ENCODE peak calls at places on chromosomes 12 and 14, in ten cellular contexts. One of them, this sample, is unnamed.

GRCh38 chr12:117395766-117396165 is 34.3 kb upstream of the NOS1 start:
- DNase-seq in GM20000: no peak
- DNase-seq in lung: no peak
- DNase-seq in cardiac muscle cell: no peak
- DNase-seq in fibroblast of mammary gland: no peak
- DNase-seq in mucosa of descending colon: no peak
- DNase-seq in foreskin keratinocyte: no peak
- DNase-seq in GM10248: no peak
- DNase-seq in testis: no peak
- DNase-seq in left ventricle myocardium inferior: no peak
- DNase-seq in this sample: no peak

GRCh38 chr12:109192358-109192757 is 76.0 kb downstream of the ACACB start:
- DNase-seq in GM20000: no peak
- DNase-seq in lung: no peak
- DNase-seq in cardiac muscle cell: no peak
- DNase-seq in fibroblast of mammary gland: peak
- DNase-seq in mucosa of descending colon: no peak
- DNase-seq in foreskin keratinocyte: peak
- DNase-seq in GM10248: no peak
- DNase-seq in testis: no peak
- DNase-seq in left ventricle myocardium inferior: no peak
- DNase-seq in this sample: peak

GRCh38 chr14:101178184-101179072 is 274.9 kb upstream of the RTL1 start:
- DNase-seq in GM20000: no peak
- DNase-seq in lung: no peak
- DNase-seq in cardiac muscle cell: no peak
- DNase-seq in fibroblast of mammary gland: no peak
- DNase-seq in mucosa of descending colon: no peak
- DNase-seq in foreskin keratinocyte: no peak
- DNase-seq in GM10248: no peak
- DNase-seq in testis: no peak
- DNase-seq in left ventricle myocardium inferior: no peak
- DNase-seq in this sample: no peak

GRCh38 chr12:131941116-131941986 is 8.4 kb upstream of the EP400 start:
- DNase-seq in GM20000: no peak
- DNase-seq in lung: no peak
- DNase-seq in cardiac muscle cell: no peak
- DNase-seq in fibroblast of mammary gland: no peak
- DNase-seq in mucosa of descending colon: no peak
- DNase-seq in foreskin keratinocyte: no peak
- DNase-seq in GM10248: no peak
- DNase-seq in testis: no peak
- DNase-seq in left ventricle myocardium inferior: no peak
- DNase-seq in this sample: no peak

GRCh38 chr12:5808956-5809355 is 136.1 kb downstream of the ANO2 start:
- DNase-seq in GM20000: no peak
- DNase-seq in lung: no peak
- DNase-seq in cardiac muscle cell: no peak
- DNase-seq in fibroblast of mammary gland: peak
- DNase-seq in mucosa of descending colon: no peak
- DNase-seq in foreskin keratinocyte: no peak
- DNase-seq in GM10248: no peak
- DNase-seq in testis: no peak
- DNase-seq in left ventricle myocardium inferior: no peak
- DNase-seq in this sample: peak

GRCh38 chr12:70812124-70812523 is 108.4 kb downstream of the PTPRR start:
- DNase-seq in GM20000: no peak
- DNase-seq in lung: no peak
- DNase-seq in cardiac muscle cell: no peak
- DNase-seq in fibroblast of mammary gland: no peak
- DNase-seq in mucosa of descending colon: no peak
- DNase-seq in foreskin keratinocyte: no peak
- DNase-seq in GM10248: no peak
- DNase-seq in testis: no peak
- DNase-seq in left ventricle myocardium inferior: no peak
- DNase-seq in this sample: no peak

GRCh38 chr12:58961906-58962305 is 41.6 kb upstream of the LRIG3 start:
- DNase-seq in GM20000: no peak
- DNase-seq in lung: no peak
- DNase-seq in cardiac muscle cell: no peak
- DNase-seq in fibroblast of mammary gland: no peak
- DNase-seq in mucosa of descending colon: no peak
- DNase-seq in foreskin keratinocyte: no peak
- DNase-seq in GM10248: no peak
- DNase-seq in testis: no peak
- DNase-seq in left ventricle myocardium inferior: no peak
- DNase-seq in this sample: no peak

GRCh38 chr12:66823857-66824570 is 145.1 kb upstream of the GRIP1 start:
- DNase-seq in GM20000: no peak
- DNase-seq in lung: no peak
- DNase-seq in cardiac muscle cell: peak
- DNase-seq in fibroblast of mammary gland: no peak
- DNase-seq in mucosa of descending colon: no peak
- DNase-seq in foreskin keratinocyte: peak
- DNase-seq in GM10248: no peak
- DNase-seq in testis: no peak
- DNase-seq in left ventricle myocardium inferior: no peak
- DNase-seq in this sample: no peak

GRCh38 chr12:4230526-4230925 is 43.0 kb upstream of the CCND2 start:
- DNase-seq in GM20000: no peak
- DNase-seq in lung: peak
- DNase-seq in cardiac muscle cell: no peak
- DNase-seq in fibroblast of mammary gland: no peak
- DNase-seq in mucosa of descending colon: no peak
- DNase-seq in foreskin keratinocyte: no peak
- DNase-seq in GM10248: no peak
- DNase-seq in testis: no peak
- DNase-seq in left ventricle myocardium inferior: no peak
- DNase-seq in this sample: no peak

GRCh38 chr14:90421001-90421580 is 24.3 kb downstream of the CALM1 start:
- DNase-seq in GM20000: no peak
- DNase-seq in lung: no peak
- DNase-seq in cardiac muscle cell: no peak
- DNase-seq in fibroblast of mammary gland: no peak
- DNase-seq in mucosa of descending colon: no peak
- DNase-seq in foreskin keratinocyte: no peak
- DNase-seq in GM10248: no peak
- DNase-seq in testis: no peak
- DNase-seq in left ventricle myocardium inferior: no peak
- DNase-seq in this sample: no peak

GRCh38 chr12:113479578-113480335 is 8.1 kb upstream of the LHX5 start:
- DNase-seq in GM20000: peak
- DNase-seq in lung: no peak
- DNase-seq in cardiac muscle cell: peak
- DNase-seq in fibroblast of mammary gland: peak
- DNase-seq in mucosa of descending colon: no peak
- DNase-seq in foreskin keratinocyte: no peak
- DNase-seq in GM10248: peak
- DNase-seq in testis: peak
- DNase-seq in left ventricle myocardium inferior: peak
- DNase-seq in this sample: peak

GRCh38 chr14:103014466-103015319 is 42.7 kb downstream of the CDC42BPB start:
- DNase-seq in GM20000: no peak
- DNase-seq in lung: no peak
- DNase-seq in cardiac muscle cell: no peak
- DNase-seq in fibroblast of mammary gland: peak
- DNase-seq in mucosa of descending colon: no peak
- DNase-seq in foreskin keratinocyte: no peak
- DNase-seq in GM10248: no peak
- DNase-seq in testis: no peak
- DNase-seq in left ventricle myocardium inferior: no peak
- DNase-seq in this sample: peak

GRCh38 chr12:121800694-121801600 is 2.9 kb upstream of the SETD1B start:
- DNase-seq in GM20000: peak
- DNase-seq in lung: peak
- DNase-seq in cardiac muscle cell: peak
- DNase-seq in fibroblast of mammary gland: peak
- DNase-seq in mucosa of descending colon: peak
- DNase-seq in foreskin keratinocyte: no peak
- DNase-seq in GM10248: peak
- DNase-seq in testis: peak
- DNase-seq in left ventricle myocardium inferior: peak
- DNase-seq in this sample: peak

GRCh38 chr12:107057071-107057834 is 36.1 kb downstream of the CRY1 start:
- DNase-seq in GM20000: no peak
- DNase-seq in lung: no peak
- DNase-seq in cardiac muscle cell: no peak
- DNase-seq in fibroblast of mammary gland: peak
- DNase-seq in mucosa of descending colon: no peak
- DNase-seq in foreskin keratinocyte: peak
- DNase-seq in GM10248: no peak
- DNase-seq in testis: no peak
- DNase-seq in left ventricle myocardium inferior: no peak
- DNase-seq in this sample: peak

GRCh38 chr14:52923902-52924575 is 26.8 kb downstream of the FERMT2 start:
- DNase-seq in GM20000: no peak
- DNase-seq in lung: no peak
- DNase-seq in cardiac muscle cell: no peak
- DNase-seq in fibroblast of mammary gland: no peak
- DNase-seq in mucosa of descending colon: no peak
- DNase-seq in foreskin keratinocyte: no peak
- DNase-seq in GM10248: no peak
- DNase-seq in testis: no peak
- DNase-seq in left ventricle myocardium inferior: no peak
- DNase-seq in this sample: no peak

GRCh38 chr12:2666411-2666810 is 128.4 kb upstream of the FKBP4 start:
- DNase-seq in GM20000: no peak
- DNase-seq in lung: no peak
- DNase-seq in cardiac muscle cell: no peak
- DNase-seq in fibroblast of mammary gland: no peak
- DNase-seq in mucosa of descending colon: no peak
- DNase-seq in foreskin keratinocyte: no peak
- DNase-seq in GM10248: no peak
- DNase-seq in testis: no peak
- DNase-seq in left ventricle myocardium inferior: no peak
- DNase-seq in this sample: no peak

GRCh38 chr12:43113153-43113552 is 438.9 kb downstream of the ADAMTS20 start:
- DNase-seq in GM20000: no peak
- DNase-seq in lung: no peak
- DNase-seq in cardiac muscle cell: peak
- DNase-seq in fibroblast of mammary gland: peak
- DNase-seq in mucosa of descending colon: no peak
- DNase-seq in foreskin keratinocyte: no peak
- DNase-seq in GM10248: no peak
- DNase-seq in testis: no peak
- DNase-seq in left ventricle myocardium inferior: no peak
- DNase-seq in this sample: peak

GRCh38 chr14:86541969-86542368 is 1012.0 kb downstream of the FLRT2 start:
- DNase-seq in GM20000: no peak
- DNase-seq in lung: no peak
- DNase-seq in cardiac muscle cell: peak
- DNase-seq in fibroblast of mammary gland: no peak
- DNase-seq in mucosa of descending colon: no peak
- DNase-seq in foreskin keratinocyte: no peak
- DNase-seq in GM10248: no peak
- DNase-seq in testis: no peak
- DNase-seq in left ventricle myocardium inferior: no peak
- DNase-seq in this sample: no peak

GRCh38 chr12:124684971-124685688 is 117.7 kb upstream of the NCOR2 start:
- DNase-seq in GM20000: no peak
- DNase-seq in lung: no peak
- DNase-seq in cardiac muscle cell: no peak
- DNase-seq in fibroblast of mammary gland: peak
- DNase-seq in mucosa of descending colon: no peak
- DNase-seq in foreskin keratinocyte: no peak
- DNase-seq in GM10248: no peak
- DNase-seq in testis: peak
- DNase-seq in left ventricle myocardium inferior: no peak
- DNase-seq in this sample: peak

GRCh38 chr14:62117010-62117717 is 354.9 kb downstream of the SNAPC1 start:
- DNase-seq in GM20000: peak
- DNase-seq in lung: peak
- DNase-seq in cardiac muscle cell: peak
- DNase-seq in fibroblast of mammary gland: peak
- DNase-seq in mucosa of descending colon: peak
- DNase-seq in foreskin keratinocyte: no peak
- DNase-seq in GM10248: peak
- DNase-seq in testis: peak
- DNase-seq in left ventricle myocardium inferior: peak
- DNase-seq in this sample: peak

GRCh38 chr12:48794870-48795269 is 6.0 kb upstream of the ADCY6 start:
- DNase-seq in GM20000: no peak
- DNase-seq in lung: no peak
- DNase-seq in cardiac muscle cell: no peak
- DNase-seq in fibroblast of mammary gland: no peak
- DNase-seq in mucosa of descending colon: no peak
- DNase-seq in foreskin keratinocyte: peak
- DNase-seq in GM10248: no peak
- DNase-seq in testis: no peak
- DNase-seq in left ventricle myocardium inferior: no peak
- DNase-seq in this sample: no peak

GRCh38 chr12:53688134-53688533 is 12.3 kb upstream of the ATP5MC2 start:
- DNase-seq in GM20000: no peak
- DNase-seq in lung: no peak
- DNase-seq in cardiac muscle cell: no peak
- DNase-seq in fibroblast of mammary gland: no peak
- DNase-seq in mucosa of descending colon: no peak
- DNase-seq in foreskin keratinocyte: no peak
- DNase-seq in GM10248: no peak
- DNase-seq in testis: no peak
- DNase-seq in left ventricle myocardium inferior: no peak
- DNase-seq in this sample: no peak
- TF ChIP-seq CTCF in GM20000: no peak
- TF ChIP-seq CTCF in lung: no peak
- TF ChIP-seq CTCF in cardiac muscle cell: no peak
- TF ChIP-seq CTCF in fibroblast of mammary gland: no peak
- TF ChIP-seq CTCF in mucosa of descending colon: no peak
- TF ChIP-seq CTCF in foreskin keratinocyte: no peak
- TF ChIP-seq CTCF in GM10248: no peak
- TF ChIP-seq CTCF in testis: no peak
- TF ChIP-seq CTCF in left ventricle myocardium inferior: no peak
- TF ChIP-seq CTCF in this sample: no peak

GRCh38 chr14:105499256-105500035 is 8.4 kb downstream of the TEDC1 start:
- DNase-seq in GM20000: no peak
- DNase-seq in lung: no peak
- DNase-seq in cardiac muscle cell: no peak
- DNase-seq in fibroblast of mammary gland: no peak
- DNase-seq in mucosa of descending colon: peak
- DNase-seq in foreskin keratinocyte: peak
- DNase-seq in GM10248: no peak
- DNase-seq in testis: peak
- DNase-seq in left ventricle myocardium inferior: no peak
- DNase-seq in this sample: no peak
- TF ChIP-seq CTCF in GM20000: no peak
- TF ChIP-seq CTCF in lung: no peak
- TF ChIP-seq CTCF in cardiac muscle cell: no peak
- TF ChIP-seq CTCF in fibroblast of mammary gland: no peak
- TF ChIP-seq CTCF in mucosa of descending colon: no peak
- TF ChIP-seq CTCF in foreskin keratinocyte: no peak
- TF ChIP-seq CTCF in GM10248: no peak
- TF ChIP-seq CTCF in testis: no peak
- TF ChIP-seq CTCF in left ventricle myocardium inferior: no peak
- TF ChIP-seq CTCF in this sample: no peak

GRCh38 chr14:66782853-66783252 is 274.9 kb downstream of the GPHN start:
- DNase-seq in GM20000: no peak
- DNase-seq in lung: no peak
- DNase-seq in cardiac muscle cell: no peak
- DNase-seq in fibroblast of mammary gland: no peak
- DNase-seq in mucosa of descending colon: no peak
- DNase-seq in foreskin keratinocyte: no peak
- DNase-seq in GM10248: no peak
- DNase-seq in testis: no peak
- DNase-seq in left ventricle myocardium inferior: no peak
- DNase-seq in this sample: no peak
- TF ChIP-seq CTCF in GM20000: no peak
- TF ChIP-seq CTCF in lung: no peak
- TF ChIP-seq CTCF in cardiac muscle cell: no peak
- TF ChIP-seq CTCF in fibroblast of mammary gland: no peak
- TF ChIP-seq CTCF in mucosa of descending colon: no peak
- TF ChIP-seq CTCF in foreskin keratinocyte: no peak
- TF ChIP-seq CTCF in GM10248: no peak
- TF ChIP-seq CTCF in testis: no peak
- TF ChIP-seq CTCF in left ventricle myocardium inferior: no peak
- TF ChIP-seq CTCF in this sample: no peak

GRCh38 chr14:99479160-99479902 is 1.3 kb downstream of the SETD3 start:
- DNase-seq in GM20000: peak
- DNase-seq in lung: no peak
- DNase-seq in cardiac muscle cell: no peak
- DNase-seq in fibroblast of mammary gland: peak
- DNase-seq in mucosa of descending colon: no peak
- DNase-seq in foreskin keratinocyte: no peak
- DNase-seq in GM10248: no peak
- DNase-seq in testis: no peak
- DNase-seq in left ventricle myocardium inferior: no peak
- DNase-seq in this sample: peak
- TF ChIP-seq CTCF in GM20000: no peak
- TF ChIP-seq CTCF in lung: no peak
- TF ChIP-seq CTCF in cardiac muscle cell: no peak
- TF ChIP-seq CTCF in fibroblast of mammary gland: no peak
- TF ChIP-seq CTCF in mucosa of descending colon: no peak
- TF ChIP-seq CTCF in foreskin keratinocyte: no peak
- TF ChIP-seq CTCF in GM10248: no peak
- TF ChIP-seq CTCF in testis: no peak
- TF ChIP-seq CTCF in left ventricle myocardium inferior: no peak
- TF ChIP-seq CTCF in this sample: peak

This sample was measured in astrocyte of the spinal cord.